ENCODE peak calls at places on chromosomes 4 and X, in five cellular contexts. O, F, P, Z and D are unnamed samples.

GRCh38 chr4:36285784-36286480 is 4.5 kb downstream of the DTHD1 start:
- DNase-seq in O (peak; percentile 93), F (no peak), P (peak; percentile 15), Z (no peak), D (no peak)

GRCh38 chr4:23959401-23960148 is 69.7 kb upstream of the PPARGC1A start:
- DNase-seq in O (no peak), F (no peak), P (no peak), Z (no peak), D (no peak)

GRCh38 chr4:123936615-123937014 is 540.0 kb downstream of the SPRY1 start:
- DNase-seq in O (no peak), F (no peak), P (no peak), Z (no peak), D (no peak)

GRCh38 chr4:131638776-131639175 is 1510.3 kb upstream of the PCDH10 start:
- DNase-seq in O (no peak), F (no peak), P (no peak), Z (no peak), D (no peak)

GRCh38 chr4:63080929-63081328 is 1328.3 kb downstream of the TECRL start:
- DNase-seq in O (no peak), F (no peak), P (no peak), Z (no peak), D (no peak)

GRCh38 chr4:38058186-38058585 is 98.0 kb downstream of the PTTG2 start:
- DNase-seq in O (no peak), F (no peak), P (no peak), Z (no peak), D (no peak)

GRCh38 chr4:181525641-181526040 is 717.6 kb upstream of the TENM3 start:
- DNase-seq in O (no peak), F (no peak), P (no peak), Z (no peak), D (no peak)

GRCh38 chr4:188127157-188127874 is 11.9 kb upstream of the TRIML1 start:
- DNase-seq in O (no peak), F (no peak), P (peak; percentile 86), Z (no peak), D (no peak)

GRCh38 chrX:119417842-119418241 is 18.7 kb downstream of the SLC25A43 start:
- DNase-seq in O (no peak), F (no peak), P (no peak), Z (peak; percentile 21), D (no peak)

GRCh38 chr4:147096667-147097604 is 151.3 kb upstream of the TTC29 start:
- DNase-seq in O (no peak), F (no peak), P (peak; percentile 32), Z (peak; percentile 34), D (no peak)

GRCh38 chr4:98510757-98511517 is 147.5 kb downstream of the TSPAN5 start:
- DNase-seq in O (no peak), F (no peak), P (no peak), Z (no peak), D (no peak)

GRCh38 chr4:182799515-182800215 is 117.5 kb downstream of the DCTD start:
- DNase-seq in O (no peak), F (no peak), P (no peak), Z (no peak), D (no peak)

GRCh38 chrX:115491766-115492165 is 69.2 kb upstream of the PLS3 start:
- DNase-seq in O (no peak), F (no peak), P (no peak), Z (no peak), D (no peak)

GRCh38 chr4:41725254-41725653 is 23.3 kb downstream of the PHOX2B start:
- DNase-seq in O (no peak), F (peak; percentile 69), P (no peak), Z (no peak), D (no peak)

GRCh38 chrX:101659601-101660063 is at the start of gene ARMCX2:
- DNase-seq in O (no peak), F (peak; percentile 52), P (no peak), Z (no peak), D (peak; percentile 44)

GRCh38 chr4:84379881-84380618 is 119.0 kb downstream of the NKX6-1 start:
- DNase-seq in O (no peak), F (no peak), P (no peak), Z (no peak), D (no peak)

GRCh38 chr4:7310441-7310840 is 118.1 kb downstream of the SORCS2 start:
- DNase-seq in O (no peak), F (no peak), P (no peak), Z (no peak), D (no peak)

GRCh38 chr4:68256284-68256683 is 10.8 kb upstream of the TMPRSS11B start:
- DNase-seq in O (no peak), F (no peak), P (no peak), Z (no peak), D (no peak)

GRCh38 chr4:15689540-15689939 is 7.9 kb downstream of the FAM200B start:
- DNase-seq in O (no peak), F (no peak), P (no peak), Z (no peak), D (no peak)

GRCh38 chr4:10074767-10075105 is 41.9 kb downstream of the WDR1 start:
- DNase-seq in O (no peak), F (no peak), P (no peak), Z (no peak), D (peak; percentile 16)

GRCh38 chrX:53263597-53264094 is 17.7 kb downstream of the IQSEC2 start:
- DNase-seq in O (no peak), F (no peak), P (peak; percentile 59), Z (no peak), D (no peak)

GRCh38 chrX:123698979-123699378 is 33.9 kb downstream of the THOC2 start:
- DNase-seq in O (no peak), F (no peak), P (no peak), Z (no peak), D (no peak)

GRCh38 chr4:118834960-118835895 is 698 bp downstream of the SEC24D start:
- DNase-seq in O (peak; percentile 62), F (no peak), P (peak; percentile 56), Z (peak; percentile 87), D (no peak)

GRCh38 chr4:25970691-25971427 is 56.8 kb downstream of the SMIM20 start:
- DNase-seq in O (no peak), F (no peak), P (no peak), Z (peak; percentile 28), D (peak; percentile 56)

GRCh38 chr4:183335369-183335940 is 13.2 kb upstream of the CLDN24 start:
- DNase-seq in O (no peak), F (no peak), P (peak; percentile 68), Z (peak; percentile 31), D (no peak)

GRCh38 chr4:176789955-176790354 is 2.8 kb downstream of the VEGFC start:
- DNase-seq in O (no peak), F (no peak), P (peak; percentile 23), Z (peak; percentile 31), D (no peak)

DNA sequence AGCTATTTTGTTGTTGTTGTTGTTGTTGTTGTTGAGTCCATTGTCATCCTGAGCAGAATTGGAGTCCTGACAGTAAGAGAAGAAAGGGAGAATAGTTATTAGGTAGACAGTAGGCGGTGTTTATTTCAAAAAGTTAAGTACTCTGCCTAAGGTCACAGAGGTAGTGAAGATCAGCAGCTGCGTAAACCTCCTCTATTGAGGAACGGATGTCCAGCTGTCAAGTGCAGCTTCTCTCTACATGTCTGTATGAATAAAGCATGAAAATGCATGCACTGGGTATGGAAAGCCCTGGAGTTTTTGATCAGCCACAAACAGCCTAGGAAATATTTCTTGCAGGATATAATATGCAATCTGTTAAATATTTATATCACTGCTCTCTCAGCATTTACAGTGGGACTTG is 109.4 kb upstream of the CBLL2 start:
- DNase-seq in O (no peak), F (no peak), P (no peak), Z (no peak), D (no peak)
- TF ChIP-seq YY1 in O (no peak), F (no peak), P (no peak), Z (no peak), D (no peak)

GRCh38 chrX:15465347-15465746 is 27.8 kb downstream of the PIR start:
- DNase-seq in O (peak; percentile 16), F (no peak), P (no peak), Z (no peak), D (no peak)
- TF ChIP-seq ZNF274 in O (no peak), F (no peak), P (no peak), Z (no peak), D (no peak)

GRCh38 chr4:78004270-78004669 is 52.9 kb upstream of the FRAS1 start:
- DNase-seq in O (no peak), F (no peak), P (no peak), Z (no peak), D (no peak)

GRCh38 chr4:78002260-78002659 is 54.9 kb upstream of the FRAS1 start:
- DNase-seq in O (no peak), F (no peak), P (no peak), Z (peak; percentile 63), D (no peak)
- H3K9ac ChIP-seq in O (no peak overlapping the region), F (no peak overlapping the region), P (no peak overlapping the region), Z (no peak overlapping the region), D (no peak overlapping the region)

GRCh38 chrX:31166832-31167231 is 95.0 kb upstream of the FTHL17 start:
- DNase-seq in O (no peak), F (no peak), P (no peak), Z (no peak), D (no peak)

GRCh38 chrX:31170792-31171191 is 99.0 kb upstream of the FTHL17 start:
- DNase-seq in O (no peak), F (no peak), P (no peak), Z (no peak), D (no peak)

GRCh38 chrX:31166416-31166815 is 94.6 kb upstream of the FTHL17 start:
- DNase-seq in O (no peak), F (no peak), P (no peak), Z (no peak), D (no peak)

GRCh38 chrX:31168596-31168995 is 96.8 kb upstream of the FTHL17 start:
- DNase-seq in O (peak; percentile 51), F (no peak), P (no peak), Z (no peak), D (no peak)

DNA sequence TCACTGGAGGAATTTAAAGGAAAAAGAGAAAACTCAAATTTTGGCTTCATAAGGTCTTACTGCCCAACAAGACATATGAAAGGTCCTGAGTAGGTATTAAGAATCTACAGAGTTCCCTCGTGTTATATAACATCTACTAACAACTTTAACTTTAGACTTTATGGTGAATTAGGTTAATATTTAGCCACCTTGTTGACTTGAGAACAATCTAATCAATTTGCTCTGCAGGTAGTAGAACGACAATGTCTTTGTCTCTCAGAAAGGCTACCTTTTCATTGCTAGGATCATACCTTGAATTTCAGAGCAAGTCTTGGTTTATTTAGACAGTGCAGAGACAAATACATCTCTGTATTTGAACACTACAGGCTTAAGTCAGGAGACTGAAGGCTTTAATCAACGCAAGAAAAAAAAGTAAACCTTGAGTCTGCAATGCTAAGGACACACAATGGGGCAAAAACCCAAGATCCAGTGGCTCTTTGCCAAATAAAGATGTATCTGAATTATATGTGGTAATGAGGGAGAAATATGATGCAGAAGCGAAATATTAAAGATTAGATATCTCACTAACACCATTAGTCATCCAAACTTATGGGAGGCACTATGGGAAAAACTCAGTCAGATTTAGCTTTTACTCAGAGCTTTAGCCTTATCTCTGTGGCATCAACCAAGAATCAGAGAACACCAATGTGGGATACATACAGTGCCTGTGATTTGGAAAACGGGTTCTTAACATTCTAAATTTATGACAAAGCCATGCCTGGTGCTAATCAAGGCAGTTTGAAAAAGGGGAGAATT is 93.6 kb upstream of the FTHL17 start:
- DNase-seq in O (no peak), F (no peak), P (no peak), Z (peak; percentile 0), D (no peak)
- TF ChIP-seq YY1 in O (no peak), F (no peak), P (no peak), Z (no peak), D (no peak)